ENCODE peak calls at places on chromosomes 2 and 18, in seven cellular contexts. P is mammary epithelial cell; J is activated effector memory CD4-positive, alpha-beta T cell treated with Interleukin-2 at 50 U/mL for 16 hours; A is activated T-helper 1 cell treated with anti-CD3 and anti-CD28 coated beads, Interleukin-2, amount 50 U/mL, for 16 hours; S is right cardiac atrium; I is PC-9; K is WTC11. N is an unnamed sample.

GRCh38 chr2:11833601-11834000 is 87.2 kb downstream of the LPIN1 start:
- DNase-seq in P (no peak), J (no peak), A (no peak), S (no peak), I (no peak), K (no peak), N (no peak)

GRCh38 chr18:24989760-24990547 is 362.0 kb downstream of the ZNF521 start:
- DNase-seq in P (no peak), J (no peak), A (no peak), S (no peak), I (no peak), K (no peak), N (no peak)

GRCh38 chr2:154120706-154121105 is 249.0 kb downstream of the GALNT13 start:
- DNase-seq in P (no peak), J (no peak), A (no peak), S (no peak), I (no peak), K (no peak), N (no peak)

GRCh38 chr2:233338046-233338445 is 16.2 kb upstream of the DGKD start:
- DNase-seq in P (no peak), J (no peak), A (no peak), S (no peak), I (no peak), K (no peak), N (no peak)

GRCh38 chr2:214899751-214900150 is 90.3 kb upstream of the BARD1 start:
- DNase-seq in P (peak; percentile 69), J (no peak), A (no peak), S (no peak), I (no peak), K (no peak), N (no peak)

GRCh38 chr2:127107622-127107999 is 657 bp upstream of the BIN1 start:
- DNase-seq in P (no peak), J (no peak), A (no peak), S (no peak), I (no peak), K (no peak), N (no peak)

GRCh38 chr18:1014951-1015627 is 110.4 kb downstream of the ADCYAP1 start:
- DNase-seq in P (no peak), J (no peak), A (no peak), S (no peak), I (no peak), K (peak; percentile 27), N (no peak)

GRCh38 chr2:16515709-16516108 is 149.9 kb downstream of the CYRIA start:
- DNase-seq in P (no peak), J (no peak), A (no peak), S (no peak), I (no peak), K (no peak), N (no peak)

GRCh38 chr2:217695033-217695520 is 307.7 kb downstream of the TNS1 start:
- DNase-seq in P (peak; percentile 98), J (no peak), A (no peak), S (no peak), I (peak; percentile 8), K (no peak), N (no peak)

GRCh38 chr2:237652181-237652580 is 24.8 kb downstream of the LRRFIP1 start:
- DNase-seq in P (no peak), J (no peak), A (no peak), S (no peak), I (no peak), K (no peak), N (no peak)

GRCh38 chr18:159933-160332 is 1.6 kb downstream of the USP14 start:
- DNase-seq in P (no peak), J (no peak), A (no peak), S (no peak), I (no peak), K (no peak), N (no peak)

GRCh38 chr18:13107074-13107473 is 111.5 kb upstream of the LDLRAD4 start:
- DNase-seq in P (no peak), J (no peak), A (no peak), S (no peak), I (no peak), K (no peak), N (no peak)

GRCh38 chr2:217434183-217434620 is 568.6 kb downstream of the TNS1 start:
- DNase-seq in P (peak; percentile 95), J (no peak), A (no peak), S (peak; percentile 90), I (peak; percentile 73), K (peak; percentile 74), N (peak; percentile 87)

GRCh38 chr2:223723954-223724411 is 113.4 kb downstream of the AP1S3 start:
- DNase-seq in P (no peak), J (no peak), A (no peak), S (no peak), I (no peak), K (no peak), N (no peak)

GRCh38 chr18:22465859-22466602 is 48.3 kb upstream of the CTAGE1 start:
- DNase-seq in P (peak; percentile 98), J (no peak), A (no peak), S (no peak), I (peak; percentile 50), K (no peak), N (peak; percentile 41)

GRCh38 chr18:59918320-59918755 is 18.5 kb downstream of the PMAIP1 start:
- DNase-seq in P (peak; percentile 74), J (no peak), A (no peak), S (peak; percentile 36), I (peak; percentile 86), K (no peak), N (peak; percentile 40)

GRCh38 chr18:3463052-3463451 is 13.1 kb downstream of the TGIF1 start:
- DNase-seq in P (no peak), J (no peak), A (no peak), S (no peak), I (no peak), K (no peak), N (no peak)

GRCh38 chr18:47397671-47398319 is 146.3 kb upstream of the SKOR2 start:
- DNase-seq in P (no peak), J (no peak), A (no peak), S (no peak), I (no peak), K (peak; percentile 73), N (no peak)

GRCh38 chr2:33614190-33614589 is 15.1 kb upstream of the FAM98A start:
- DNase-seq in P (no peak), J (no peak), A (no peak), S (no peak), I (no peak), K (no peak), N (no peak)

GRCh38 chr2:27075219-27075871 is 3.1 kb upstream of the EMILIN1 start:
- DNase-seq in P (no peak), J (peak; percentile 44), A (peak; percentile 34), S (peak; percentile 53), I (no peak), K (no peak), N (peak; percentile 67)

N was measured in left cardiac atrium.